ENCODE peak calls at places on chromosomes 3 and 15, in five cellular contexts. One of them, this sample, is unnamed.

GRCh38 chr3:195900426-195901355 is 7.7 kb downstream of the TNK2 start:
- DNase-seq in H9: no peak
- DNase-seq in H1: no peak
- DNase-seq in neuronal stem cell: no peak
- DNase-seq in IMR-90: peak
- DNase-seq in this sample: no peak

GRCh38 chr3:29171583-29171990 is 109.3 kb upstream of the RBMS3 start:
- DNase-seq in H9: no peak
- DNase-seq in neuronal stem cell: no peak
- DNase-seq in IMR-90: peak
- DNase-seq in H1: no peak
- DNase-seq in this sample: no peak

GRCh38 chr3:196962930-196963259 is 5.7 kb downstream of the PIGZ start:
- DNase-seq in H9: no peak
- DNase-seq in H1: no peak
- DNase-seq in neuronal stem cell: no peak
- DNase-seq in IMR-90: no peak
- DNase-seq in this sample: no peak

GRCh38 chr3:195254454-195255175 is 16.3 kb downstream of the XXYLT1 start:
- DNase-seq in H1: no peak
- DNase-seq in neuronal stem cell: no peak
- DNase-seq in IMR-90: no peak
- DNase-seq in H9: no peak
- DNase-seq in this sample: no peak

GRCh38 chr3:122063908-122064307 is 8.7 kb downstream of the CD86 start:
- DNase-seq in H9: no peak
- DNase-seq in H1: no peak
- DNase-seq in IMR-90: no peak
- DNase-seq in neuronal stem cell: no peak
- DNase-seq in this sample: no peak

GRCh38 chr15:75170711-75171341 is 30.9 kb upstream of the C15orf39 start:
- DNase-seq in H9: no peak
- DNase-seq in H1: no peak
- DNase-seq in neuronal stem cell: no peak
- DNase-seq in IMR-90: no peak
- DNase-seq in this sample: no peak

GRCh38 chr3:40768536-40768935 is 243.8 kb downstream of the ZNF621 start:
- DNase-seq in H9: no peak
- DNase-seq in neuronal stem cell: no peak
- DNase-seq in IMR-90: no peak
- DNase-seq in H1: no peak
- DNase-seq in this sample: no peak

GRCh38 chr3:99923873-99924272 is 106.2 kb downstream of the CMSS1 start:
- DNase-seq in H9: no peak
- DNase-seq in IMR-90: no peak
- DNase-seq in neuronal stem cell: no peak
- DNase-seq in H1: no peak
- DNase-seq in this sample: no peak

GRCh38 chr3:16604887-16605602 is at the start of gene DAZL:
- DNase-seq in IMR-90: no peak
- DNase-seq in neuronal stem cell: no peak
- DNase-seq in H9: no peak
- DNase-seq in H1: no peak
- DNase-seq in this sample: no peak

GRCh38 chr3:62936626-62937254 is 61.5 kb upstream of the CADPS start:
- DNase-seq in IMR-90: no peak
- DNase-seq in H1: no peak
- DNase-seq in H9: no peak
- DNase-seq in neuronal stem cell: no peak
- DNase-seq in this sample: no peak
- H4K8ac ChIP-seq in IMR-90: no peak
- H4K8ac ChIP-seq in H1: no peak
- H4K8ac ChIP-seq in H9: no peak
- H4K8ac ChIP-seq in neuronal stem cell: no peak
- H4K8ac ChIP-seq in this sample: no peak

DNA sequence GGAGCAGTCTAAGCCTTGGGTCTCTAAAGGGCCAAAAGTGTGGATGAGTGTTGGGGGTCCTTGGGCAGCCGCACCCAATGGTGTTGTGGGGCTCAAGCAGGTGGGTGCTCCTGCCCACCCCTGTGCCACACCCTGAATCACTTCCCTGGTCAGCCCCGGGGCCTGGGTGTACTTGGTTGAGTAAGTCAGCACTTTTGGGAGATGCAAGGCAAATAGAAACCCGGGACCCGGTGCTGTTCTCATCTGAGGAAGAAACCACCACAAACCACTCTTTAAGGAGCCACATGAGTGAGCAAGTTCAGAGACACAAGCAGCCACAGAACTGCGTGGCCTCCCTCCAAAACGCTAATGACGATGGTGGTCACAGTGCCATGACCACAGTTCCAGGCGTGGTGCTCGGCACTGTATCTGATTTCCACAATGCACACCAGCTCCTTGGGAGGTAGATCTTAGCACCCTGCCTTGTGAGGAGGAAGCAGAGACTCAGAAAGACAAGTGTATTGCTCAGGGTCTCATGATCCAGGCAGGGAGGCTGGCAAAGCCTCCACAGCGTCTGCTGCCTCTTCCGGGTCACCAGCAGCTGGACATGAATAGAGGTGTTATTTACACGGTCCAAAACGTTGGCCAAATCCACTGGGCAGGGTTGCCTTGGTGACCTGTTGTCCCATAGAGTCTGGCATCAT is 118.2 kb upstream of the ALDH1A3 start:
- DNase-seq in H1: no peak
- DNase-seq in neuronal stem cell: no peak
- DNase-seq in IMR-90: no peak
- DNase-seq in H9: no peak
- DNase-seq in this sample: no peak
- H4K8ac ChIP-seq in H1: no peak
- H4K8ac ChIP-seq in neuronal stem cell: no peak
- H4K8ac ChIP-seq in IMR-90: no peak
- H4K8ac ChIP-seq in H9: no peak
- H4K8ac ChIP-seq in this sample: no peak

DNA sequence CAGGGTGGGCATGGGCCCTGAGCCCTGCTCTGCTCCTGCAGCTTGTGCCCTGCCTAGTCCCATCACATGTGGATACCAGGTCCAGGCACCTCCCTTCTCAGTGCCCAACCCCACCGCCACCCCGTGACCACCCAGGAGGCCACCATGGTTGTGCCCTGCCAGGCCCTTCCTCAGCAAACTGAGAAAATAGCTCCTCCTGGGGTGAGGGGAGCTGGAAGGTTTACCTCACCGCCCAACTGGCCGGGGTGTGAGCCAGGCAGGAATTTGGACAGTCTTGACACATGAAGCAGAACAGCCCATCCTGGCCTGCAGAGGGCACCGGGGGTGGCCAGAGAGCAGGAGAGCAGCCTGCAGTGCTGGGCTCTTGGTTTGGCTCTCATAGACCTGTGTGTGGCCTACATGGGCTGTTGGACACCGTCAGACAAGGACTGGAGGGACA is 11.4 kb upstream of the C3orf22 start:
- DNase-seq in H9: peak
- DNase-seq in H1: no peak
- DNase-seq in IMR-90: no peak
- DNase-seq in neuronal stem cell: no peak
- DNase-seq in this sample: peak
- H4K8ac ChIP-seq in H9: no peak
- H4K8ac ChIP-seq in H1: no peak
- H4K8ac ChIP-seq in IMR-90: no peak
- H4K8ac ChIP-seq in neuronal stem cell: no peak
- H4K8ac ChIP-seq in this sample: no peak

GRCh38 chr3:111739241-111739952 is 119.7 kb upstream of the PHLDB2 start:
- DNase-seq in neuronal stem cell: no peak
- DNase-seq in H9: no peak
- DNase-seq in H1: no peak
- DNase-seq in IMR-90: peak
- DNase-seq in this sample: no peak
- H4K8ac ChIP-seq in neuronal stem cell: no peak
- H4K8ac ChIP-seq in H9: no peak
- H4K8ac ChIP-seq in H1: no peak
- H4K8ac ChIP-seq in IMR-90: no peak
- H4K8ac ChIP-seq in this sample: no peak

This sample was measured in mesendoderm.